ENCODE peak calls at places on chromosomes 7 and 10, in four cellular contexts. T, Y, C and Q are unnamed samples.

GRCh38 chr10:23675588-23675987 is 236.7 kb downstream of the OTUD1 start:
- DNase-seq in C (no peak), T (no peak), Y (no peak), Q (no peak)

GRCh38 chr7:15057272-15057671 is 154.7 kb upstream of the DGKB start:
- DNase-seq in T (no peak), C (no peak), Y (no peak), Q (no peak)

GRCh38 chr7:106583133-106583532 is 77.8 kb downstream of the CCDC71L start:
- DNase-seq in T (peak), Y (peak), C (peak), Q (no peak)

GRCh38 chr10:60910543-60910942 is 33.4 kb downstream of the RHOBTB1 start:
- DNase-seq in T (no peak), Y (no peak), C (no peak), Q (no peak)

GRCh38 chr10:10545771-10546170 is 471.9 kb upstream of the CELF2 start:
- DNase-seq in C (no peak), Y (no peak), T (no peak), Q (no peak)

GRCh38 chr7:6640246-6640721 is 3.2 kb downstream of the ZNF316 start:
- DNase-seq in Y (peak), C (peak), T (peak), Q (peak)

GRCh38 chr7:133709036-133709880 is 417.9 kb upstream of the LRGUK start:
- DNase-seq in Y (no peak), C (no peak), T (no peak), Q (no peak)

GRCh38 chr10:113303747-113304146 is 249.1 kb upstream of the HABP2 start:
- DNase-seq in Y (peak), T (peak), C (no peak), Q (no peak)

GRCh38 chr7:142463401-142463850 is 205.6 kb upstream of the PRSS58 start:
- DNase-seq in C (no peak), T (no peak), Y (no peak), Q (no peak)

GRCh38 chr10:74223755-74224530 is 72.9 kb downstream of the ADK start:
- DNase-seq in T (peak), C (peak), Y (peak), Q (no peak)

GRCh38 chr10:80154626-80154977 is 22.1 kb downstream of the PLAC9 start:
- DNase-seq in T (no peak), C (no peak), Y (no peak), Q (peak)

GRCh38 chr10:132707121-132707775 is 78.7 kb downstream of the NKX6-2 start:
- DNase-seq in T (no peak), Y (no peak), C (no peak), Q (peak)

GRCh38 chr7:32957326-32958045 is at the start of gene FKBP9:
- DNase-seq in T (peak), Y (peak), C (peak), Q (peak)

GRCh38 chr7:79785556-79785955 is 332.1 kb upstream of the MAGI2 start:
- DNase-seq in T (peak), Y (no peak), C (peak), Q (no peak)

GRCh38 chr10:117504601-117505000 is 37.9 kb upstream of the EMX2 start:
- DNase-seq in C (no peak), Y (no peak), T (no peak), Q (no peak)

GRCh38 chr7:105218939-105219770 is 169.6 kb downstream of the SRPK2 start:
- DNase-seq in T (peak), Y (peak), C (peak), Q (no peak)

GRCh38 chr7:92781117-92781720 is 55.2 kb downstream of the CDK6 start:
- DNase-seq in C (no peak), T (no peak), Y (peak), Q (peak)

GRCh38 chr10:55232553-55232952 is 431.5 kb upstream of the PCDH15 start:
- DNase-seq in T (no peak), C (no peak), Y (no peak), Q (no peak)

GRCh38 chr10:3955954-3956617 is 171.1 kb upstream of the KLF6 start:
- DNase-seq in C (no peak), Y (no peak), T (no peak), Q (no peak)

GRCh38 chr7:43294080-43294630 is 181.7 kb downstream of the HECW1 start:
- DNase-seq in C (peak), Y (peak), T (peak), Q (no peak)

GRCh38 chr7:43290978-43291377 is 178.5 kb downstream of the HECW1 start:
- DNase-seq in Y (no peak), T (no peak), C (no peak), Q (no peak)

GRCh38 chr7:43291789-43292188 is 179.3 kb downstream of the HECW1 start:
- DNase-seq in C (no peak), Y (no peak), T (no peak), Q (no peak)

GRCh38 chr7:43289826-43290225 is 177.4 kb downstream of the HECW1 start:
- DNase-seq in C (no peak), Y (no peak), T (no peak), Q (no peak)

GRCh38 chr7:43292384-43292783 is 179.9 kb downstream of the HECW1 start:
- DNase-seq in T (no peak), C (no peak), Y (no peak), Q (no peak)
- H3K27ac ChIP-seq in T (no peak), C (no peak), Y (no peak), Q (no peak)

DNA sequence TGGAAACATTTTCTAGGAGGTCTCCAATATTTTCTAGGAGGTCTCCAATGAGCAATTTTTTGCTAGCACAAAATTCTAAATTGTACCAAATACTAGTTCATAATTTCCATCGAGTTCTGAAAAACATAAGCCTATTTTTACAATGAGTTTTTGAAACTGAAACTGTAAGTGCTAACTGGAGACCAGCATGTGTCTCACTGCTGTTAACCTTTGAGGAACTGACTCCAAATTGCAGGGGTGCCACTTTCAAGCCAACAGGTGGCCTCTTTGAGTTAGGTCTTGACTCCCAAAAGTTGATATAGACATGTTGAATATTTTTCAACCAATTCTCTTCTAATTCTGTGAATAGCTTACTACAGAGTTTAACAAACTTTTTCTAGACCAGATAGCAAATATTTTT is 58.8 kb downstream of the CAV1 start:
- DNase-seq in T (no peak), Y (no peak), C (no peak), Q (no peak)
- H3K9ac ChIP-seq in T (peak), Y (no peak), C (no peak), Q (no peak)

DNA sequence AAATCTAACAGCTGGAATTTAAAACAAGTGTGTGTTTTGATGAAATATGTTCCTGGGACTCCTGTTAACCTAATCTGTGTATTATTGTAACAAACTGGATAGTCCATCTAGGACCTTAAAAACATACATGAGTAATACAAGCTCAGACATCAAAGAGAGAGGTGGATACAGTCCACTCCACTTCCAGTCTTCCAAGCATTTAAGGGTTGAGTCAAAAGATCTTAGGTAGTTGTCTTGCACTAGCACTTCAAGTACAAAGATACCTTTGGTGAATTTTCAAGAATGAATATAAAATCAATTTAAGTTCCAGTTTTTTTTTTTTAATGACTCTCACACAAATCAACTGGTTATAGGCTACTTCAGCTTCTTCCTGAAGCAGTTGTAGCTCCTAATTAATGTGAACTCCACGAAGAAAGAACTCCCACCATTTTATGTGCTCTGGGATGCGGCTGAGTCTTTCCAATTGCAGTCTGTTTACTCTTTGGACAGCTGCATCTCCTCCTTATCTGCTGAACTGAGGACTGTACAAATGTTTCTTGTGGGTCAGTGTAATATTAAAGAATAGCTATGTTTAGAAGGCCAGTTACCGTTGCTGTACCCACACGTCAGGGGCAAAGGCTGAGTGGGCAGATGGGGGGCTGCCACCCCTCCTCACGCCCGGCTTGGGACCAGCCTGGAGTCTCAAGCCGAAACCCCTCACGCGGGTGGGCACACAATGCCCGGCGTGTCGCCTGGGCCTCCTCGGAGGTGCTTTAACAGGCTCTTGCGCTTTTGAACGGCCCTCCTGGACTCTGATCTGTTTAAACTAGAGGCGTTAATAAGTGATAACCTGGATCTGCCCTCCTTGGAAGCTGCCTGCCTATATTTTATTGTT is 2.9 kb upstream of the IGF2BP3 start:
- DNase-seq in Y (peak), T (no peak), C (no peak), Q (no peak)
- H3K27ac ChIP-seq in Y (no peak), T (peak), C (peak), Q (no peak)

GRCh38 chr7:35801392-35802101 is 690 bp downstream of the SEPTIN7 start:
- DNase-seq in Y (peak), C (peak), T (peak), Q (peak)

GRCh38 chr7:35802102-35802466 is 1.2 kb downstream of the SEPTIN7 start:
- DNase-seq in Y (no peak), C (no peak), T (no peak), Q (no peak)

GRCh38 chr7:35804571-35804970 is 3.7 kb downstream of the SEPTIN7 start:
- DNase-seq in C (no peak), Y (no peak), T (no peak), Q (no peak)

GRCh38 chr7:35800718-35801391 is at the start of gene SEPTIN7:
- DNase-seq in T (peak), C (peak), Y (peak), Q (peak)

GRCh38 chr7:35802649-35803048 is 1.8 kb downstream of the SEPTIN7 start:
- DNase-seq in Y (no peak), C (peak), T (peak), Q (no peak)
- H3K9ac ChIP-seq in Y (no peak), C (peak), T (peak), Q (peak)

GRCh38 chr10:30055094-30055701 is 4.2 kb downstream of the JCAD start:
- DNase-seq in C (peak), T (peak), Y (peak), Q (no peak)
- H3K27ac ChIP-seq in C (no peak), T (peak), Y (no peak), Q (peak)

GRCh38 chr10:102064503-102064867 is 664 bp upstream of the HPS6 start:
- DNase-seq in C (no peak), Y (no peak), T (no peak), Q (no peak)
- H3K9ac ChIP-seq in C (peak), Y (no peak), T (no peak), Q (no peak)

DNA sequence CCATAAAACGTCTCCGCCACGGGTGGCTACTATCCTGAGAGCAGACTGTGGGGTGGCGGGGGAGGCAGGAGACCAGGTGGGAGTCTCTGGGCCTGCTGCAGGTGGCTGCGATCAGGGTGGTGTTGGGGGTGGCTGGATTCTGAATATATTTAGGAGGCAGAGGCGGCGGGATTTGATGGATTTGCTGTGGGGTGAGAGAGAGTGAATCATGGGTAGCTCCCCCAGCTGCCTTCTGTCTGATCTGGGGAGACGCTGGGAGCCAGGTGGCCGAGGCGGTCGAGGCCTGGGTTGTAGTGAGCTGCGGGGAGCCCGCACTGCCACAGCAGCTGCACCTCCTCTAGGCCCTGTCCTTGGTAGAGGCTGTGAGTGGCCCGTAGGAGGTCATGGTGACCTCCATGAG is 48.2 kb upstream of the PFKFB3 start:
- DNase-seq in Y (no peak), T (no peak), C (no peak), Q (no peak)
- H3K27ac ChIP-seq in Y (no peak), T (no peak), C (no peak), Q (no peak)